ENCODE peak calls at places on chromosomes 3 and 15, in nine cellular contexts. Z, D, C, O, L, R, Q, U and J are unnamed samples.

GRCh38 chr3:118587847-118588246 is 446.8 kb downstream of the IGSF11 start:
- DNase-seq in Z (no peak), D (no peak), C (peak), O (no peak), L (no peak), R (no peak), Q (no peak), U (no peak), J (no peak)

GRCh38 chr3:94360982-94361381 is 298.1 kb downstream of the NSUN3 start:
- DNase-seq in Z (no peak), D (no peak), C (peak), O (no peak), L (no peak), R (no peak), Q (peak), U (no peak), J (no peak)

GRCh38 chr15:70113304-70113700 is 15.6 kb upstream of the TLE3 start:
- DNase-seq in Z (no peak), D (no peak), C (no peak), O (no peak), L (no peak), R (no peak), Q (no peak), U (no peak), J (no peak)

GRCh38 chr3:178131801-178132200 is 404.4 kb upstream of the KCNMB2 start:
- DNase-seq in Z (no peak), D (no peak), C (peak), O (no peak), L (no peak), R (no peak), Q (peak), U (no peak), J (no peak)

GRCh38 chr15:70643783-70644125 is 119.6 kb downstream of the UACA start:
- DNase-seq in Z (peak), D (no peak), C (peak), O (no peak), L (no peak), R (no peak), Q (peak), U (no peak), J (no peak)

GRCh38 chr3:153400641-153401040 is 238.6 kb downstream of the RAP2B start:
- DNase-seq in Z (no peak), D (no peak), C (no peak), O (no peak), L (no peak), R (no peak), Q (peak), U (no peak), J (no peak)

GRCh38 chr3:128931046-128931445 is 51.6 kb downstream of the ACAD9 start:
- DNase-seq in Z (no peak), D (no peak), C (no peak), O (no peak), L (no peak), R (no peak), Q (no peak), U (no peak), J (no peak)

GRCh38 chr3:125004196-125004595 is 51.6 kb downstream of the HEG1 start:
- DNase-seq in Z (no peak), D (no peak), C (peak), O (no peak), L (no peak), R (no peak), Q (peak), U (no peak), J (no peak)

GRCh38 chr3:124263168-124263567 is 271.2 kb upstream of the ROPN1 start:
- DNase-seq in Z (no peak), D (no peak), C (peak), O (no peak), L (peak), R (no peak), Q (peak), U (no peak), J (no peak)

GRCh38 chr15:40088929-40089755 is 19.5 kb downstream of the BMF start:
- DNase-seq in Z (no peak), D (no peak), C (no peak), O (peak), L (no peak), R (no peak), Q (peak), U (no peak), J (peak)

GRCh38 chr3:37443363-37444035 is 269.1 kb upstream of the LRRFIP2 start:
- DNase-seq in Z (no peak), D (no peak), C (peak), O (no peak), L (no peak), R (no peak), Q (no peak), U (no peak), J (no peak)

GRCh38 chr3:155555479-155556065 is 189.3 kb downstream of the PLCH1 start:
- DNase-seq in Z (no peak), D (no peak), C (no peak), O (no peak), L (peak), R (no peak), Q (no peak), U (no peak), J (no peak)

GRCh38 chr3:190902292-190902691 is 39.8 kb upstream of the GMNC start:
- DNase-seq in Z (no peak), D (no peak), C (peak), O (no peak), L (no peak), R (no peak), Q (no peak), U (no peak), J (no peak)

DNA sequence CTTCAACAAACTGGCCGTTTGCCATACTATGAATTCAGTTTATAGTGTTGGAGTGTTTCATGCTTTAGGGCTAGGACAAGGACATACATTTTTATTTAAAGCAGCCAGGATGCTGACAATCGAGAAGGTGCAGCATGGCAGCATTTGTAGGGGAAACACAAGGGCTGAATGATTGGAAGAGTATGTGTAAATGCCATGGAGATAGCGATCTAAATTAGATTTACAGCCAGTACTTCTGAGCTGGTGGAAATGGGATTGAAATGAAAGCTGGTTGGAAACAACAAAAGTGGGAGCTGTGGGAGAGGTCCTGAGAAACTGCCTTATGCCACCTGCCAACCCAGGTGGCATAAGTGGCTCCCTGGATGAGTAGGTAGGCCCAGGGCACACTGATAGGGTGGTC is 209.9 kb upstream of the MRPL3 start:
- DNase-seq in Z (no peak), D (peak), C (no peak), O (no peak), L (no peak), R (no peak), Q (no peak), U (no peak), J (no peak)
- H3K4me2 ChIP-seq in Z (no peak), D (no peak), C (no peak), O (no peak), L (no peak), R (no peak), Q (no peak), U (no peak), J (no peak)

GRCh38 chr3:158166223-158166622 is 56.3 kb downstream of the RSRC1 start:
- DNase-seq in Z (no peak), D (peak), C (no peak), O (no peak), L (no peak), R (no peak), Q (no peak), U (no peak), J (no peak)

GRCh38 chr3:158168996-158169573 is 59.2 kb downstream of the RSRC1 start:
- DNase-seq in Z (no peak), D (no peak), C (no peak), O (no peak), L (no peak), R (no peak), Q (no peak), U (no peak), J (no peak)

GRCh38 chr3:158165730-158166129 is 55.8 kb downstream of the RSRC1 start:
- DNase-seq in Z (no peak), D (no peak), C (no peak), O (no peak), L (no peak), R (no peak), Q (peak), U (no peak), J (no peak)

GRCh38 chr3:158167737-158168469 is 58.0 kb downstream of the RSRC1 start:
- DNase-seq in Z (peak), D (no peak), C (peak), O (no peak), L (peak), R (no peak), Q (peak), U (no peak), J (no peak)
- TF ChIP-seq EZH2phosphoT487 in Z (no peak), D (no peak), C (no peak), O (no peak), L (no peak), R (no peak), Q (no peak), U (no peak), J (no peak)

GRCh38 chr15:67125589-67126502 is 60.4 kb downstream of the SMAD3 start:
- DNase-seq in Z (peak), D (no peak), C (peak), O (no peak), L (peak), R (no peak), Q (peak), U (no peak), J (no peak)
- H3K4me2 ChIP-seq in Z (peak), D (peak), C (peak), O (no peak), L (peak), R (no peak), Q (peak), U (no peak), J (no peak)

DNA sequence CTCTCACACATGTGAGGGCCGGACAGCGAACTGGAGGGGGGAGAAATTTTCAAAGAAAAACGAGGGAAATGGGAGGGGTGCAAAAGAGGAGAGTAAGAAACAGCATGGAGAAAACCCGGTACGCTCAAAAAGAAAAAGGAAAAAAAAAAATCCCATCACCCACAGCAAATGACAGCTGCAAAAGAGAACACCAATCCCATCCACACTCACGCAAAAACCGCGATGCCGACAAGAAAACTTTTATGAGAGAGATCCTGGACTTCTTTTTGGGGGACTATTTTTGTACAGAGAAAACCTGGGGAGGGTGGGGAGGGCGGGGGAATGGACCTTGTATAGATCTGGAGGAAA is 1.5 kb downstream of the SOX2 start:
- DNase-seq in Z (no peak), D (no peak), C (no peak), O (no peak), L (no peak), R (peak), Q (no peak), U (peak), J (no peak)
- TF ChIP-seq EZH2phosphoT487 in Z (no peak), D (no peak), C (no peak), O (no peak), L (no peak), R (no peak), Q (no peak), U (no peak), J (no peak)